ENCODE peak calls at places on chromosomes 1 and 21, in eight cellular contexts. One of them, this sample, is unnamed. For H3K4me1 and H3K36me3, the result is how much of the 10 kb centered on the place peaks cover.

GRCh38 chr1:161201828-161202712 is at the start of gene NDUFS2:
- DNase-seq in psoas muscle: peak
- DNase-seq in NT2/D1: peak
- DNase-seq in heart right ventricle: peak
- DNase-seq in GM23338: peak
- DNase-seq in heart left ventricle: peak
- DNase-seq in cardiac muscle cell: peak
- DNase-seq in lower lobe of right lung: peak
- DNase-seq in this sample: peak

GRCh38 chr1:41673355-41673754 is 188.9 kb upstream of the EDN2 start:
- DNase-seq in psoas muscle: no peak
- DNase-seq in NT2/D1: no peak
- DNase-seq in heart right ventricle: no peak
- DNase-seq in GM23338: no peak
- DNase-seq in heart left ventricle: no peak
- DNase-seq in cardiac muscle cell: no peak
- DNase-seq in lower lobe of right lung: no peak
- DNase-seq in this sample: peak

GRCh38 chr1:90726716-90727480 is 9.8 kb upstream of the BARHL2 start:
- DNase-seq in psoas muscle: no peak
- DNase-seq in NT2/D1: no peak
- DNase-seq in heart right ventricle: no peak
- DNase-seq in GM23338: peak
- DNase-seq in heart left ventricle: no peak
- DNase-seq in cardiac muscle cell: no peak
- DNase-seq in lower lobe of right lung: no peak
- DNase-seq in this sample: no peak

GRCh38 chr1:41037116-41037903 is 15.8 kb upstream of the SLFNL1 start:
- DNase-seq in psoas muscle: no peak
- DNase-seq in NT2/D1: no peak
- DNase-seq in heart right ventricle: no peak
- DNase-seq in GM23338: no peak
- DNase-seq in heart left ventricle: no peak
- DNase-seq in cardiac muscle cell: no peak
- DNase-seq in lower lobe of right lung: no peak
- DNase-seq in this sample: no peak

GRCh38 chr1:39332291-39332690 is 127.8 kb downstream of the MACF1 start:
- DNase-seq in psoas muscle: no peak
- DNase-seq in NT2/D1: no peak
- DNase-seq in heart right ventricle: no peak
- DNase-seq in GM23338: no peak
- DNase-seq in heart left ventricle: no peak
- DNase-seq in cardiac muscle cell: no peak
- DNase-seq in lower lobe of right lung: no peak
- DNase-seq in this sample: no peak

GRCh38 chr1:219039755-219040154 is 133.9 kb upstream of the LYPLAL1 start:
- DNase-seq in psoas muscle: no peak
- DNase-seq in NT2/D1: no peak
- DNase-seq in heart right ventricle: no peak
- DNase-seq in GM23338: no peak
- DNase-seq in heart left ventricle: no peak
- DNase-seq in cardiac muscle cell: no peak
- DNase-seq in lower lobe of right lung: no peak
- DNase-seq in this sample: no peak

GRCh38 chr1:48222501-48223242 is at the start of gene SLC5A9:
- DNase-seq in psoas muscle: no peak
- DNase-seq in NT2/D1: no peak
- DNase-seq in heart right ventricle: no peak
- DNase-seq in GM23338: no peak
- DNase-seq in heart left ventricle: no peak
- DNase-seq in cardiac muscle cell: no peak
- DNase-seq in lower lobe of right lung: no peak
- DNase-seq in this sample: no peak

GRCh38 chr1:201176931-201177330 is 13.7 kb upstream of the IGFN1 start:
- DNase-seq in psoas muscle: peak
- DNase-seq in NT2/D1: no peak
- DNase-seq in heart right ventricle: no peak
- DNase-seq in GM23338: no peak
- DNase-seq in heart left ventricle: no peak
- DNase-seq in cardiac muscle cell: no peak
- DNase-seq in lower lobe of right lung: no peak
- DNase-seq in this sample: peak

GRCh38 chr1:50658421-50659076 is 235.3 kb upstream of the DMRTA2 start:
- DNase-seq in psoas muscle: no peak
- DNase-seq in NT2/D1: no peak
- DNase-seq in heart right ventricle: no peak
- DNase-seq in GM23338: no peak
- DNase-seq in heart left ventricle: no peak
- DNase-seq in cardiac muscle cell: no peak
- DNase-seq in lower lobe of right lung: no peak
- DNase-seq in this sample: no peak

GRCh38 chr21:38840456-38841129 is 34.9 kb downstream of the ETS2 start:
- DNase-seq in psoas muscle: no peak
- DNase-seq in NT2/D1: no peak
- DNase-seq in heart right ventricle: peak
- DNase-seq in GM23338: no peak
- DNase-seq in heart left ventricle: no peak
- DNase-seq in cardiac muscle cell: no peak
- DNase-seq in lower lobe of right lung: no peak
- DNase-seq in this sample: no peak

GRCh38 chr1:94418664-94419655 is 771 bp downstream of the ABCD3 start:
- DNase-seq in psoas muscle: peak
- DNase-seq in NT2/D1: no peak
- DNase-seq in heart right ventricle: peak
- DNase-seq in GM23338: peak
- DNase-seq in heart left ventricle: peak
- DNase-seq in cardiac muscle cell: peak
- DNase-seq in lower lobe of right lung: peak
- DNase-seq in this sample: no peak

DNA sequence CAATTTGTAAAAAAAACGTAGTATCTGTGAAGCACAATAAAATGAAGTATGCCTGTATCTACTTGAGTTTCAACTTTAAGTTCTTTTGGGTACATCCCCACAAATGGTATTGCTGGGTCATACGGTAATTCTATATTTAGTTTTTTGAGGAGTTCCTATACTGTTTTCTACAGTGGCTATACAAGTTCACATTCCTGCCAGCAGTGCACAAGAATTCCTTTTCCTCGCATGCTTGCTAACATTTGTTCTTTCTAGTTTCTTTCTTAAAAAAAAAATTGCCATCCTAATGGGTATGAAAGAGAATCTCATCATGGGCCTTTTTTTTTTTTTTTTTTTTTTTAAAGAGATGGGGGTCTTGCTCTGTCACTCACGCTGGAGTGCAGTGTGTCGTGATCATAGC is 41.9 kb downstream of the UCK2 start:
- DNase-seq in psoas muscle: no peak
- DNase-seq in NT2/D1: no peak
- DNase-seq in heart right ventricle: no peak
- DNase-seq in GM23338: peak
- DNase-seq in heart left ventricle: no peak
- DNase-seq in cardiac muscle cell: no peak
- DNase-seq in lower lobe of right lung: no peak
- DNase-seq in this sample: no peak
- H3K4me1 ChIP-seq in psoas muscle: under half
- H3K4me1 ChIP-seq in NT2/D1: under half
- H3K4me1 ChIP-seq in heart right ventricle: under half
- H3K4me1 ChIP-seq in GM23338: under half
- H3K4me1 ChIP-seq in heart left ventricle: under half
- H3K4me1 ChIP-seq in cardiac muscle cell: under half
- H3K4me1 ChIP-seq in lower lobe of right lung: under half
- H3K4me1 ChIP-seq in this sample: under half

GRCh38 chr1:32192220-32192948 is 8.0 kb upstream of the CCDC28B start:
- DNase-seq in psoas muscle: peak
- DNase-seq in NT2/D1: no peak
- DNase-seq in heart right ventricle: no peak
- DNase-seq in GM23338: no peak
- DNase-seq in heart left ventricle: no peak
- DNase-seq in cardiac muscle cell: no peak
- DNase-seq in lower lobe of right lung: no peak
- DNase-seq in this sample: no peak
- H3K36me3 ChIP-seq in psoas muscle: half or more
- H3K36me3 ChIP-seq in NT2/D1: half or more
- H3K36me3 ChIP-seq in heart right ventricle: under half
- H3K36me3 ChIP-seq in GM23338: half or more
- H3K36me3 ChIP-seq in heart left ventricle: half or more
- H3K36me3 ChIP-seq in cardiac muscle cell: half or more
- H3K36me3 ChIP-seq in lower lobe of right lung: half or more
- H3K36me3 ChIP-seq in this sample: half or more

GRCh38 chr21:16069713-16070112 is 339.9 kb downstream of the USP25 start:
- DNase-seq in psoas muscle: no peak
- DNase-seq in NT2/D1: no peak
- DNase-seq in heart right ventricle: no peak
- DNase-seq in GM23338: no peak
- DNase-seq in heart left ventricle: no peak
- DNase-seq in cardiac muscle cell: no peak
- DNase-seq in lower lobe of right lung: no peak
- DNase-seq in this sample: no peak
- H3K4me3 ChIP-seq in psoas muscle: no peak
- H3K4me3 ChIP-seq in NT2/D1: no peak
- H3K4me3 ChIP-seq in heart right ventricle: no peak
- H3K4me3 ChIP-seq in GM23338: no peak
- H3K4me3 ChIP-seq in heart left ventricle: no peak
- H3K4me3 ChIP-seq in cardiac muscle cell: no peak
- H3K4me3 ChIP-seq in lower lobe of right lung: no peak
- H3K4me3 ChIP-seq in this sample: no peak

GRCh38 chr1:156504062-156504813 is 3.7 kb upstream of the MEF2D start:
- DNase-seq in psoas muscle: no peak
- DNase-seq in NT2/D1: no peak
- DNase-seq in heart right ventricle: no peak
- DNase-seq in GM23338: no peak
- DNase-seq in heart left ventricle: no peak
- DNase-seq in cardiac muscle cell: no peak
- DNase-seq in lower lobe of right lung: no peak
- DNase-seq in this sample: peak
- H3K4me1 ChIP-seq in psoas muscle: under half
- H3K4me1 ChIP-seq in NT2/D1: under half
- H3K4me1 ChIP-seq in heart right ventricle: half or more
- H3K4me1 ChIP-seq in GM23338: under half
- H3K4me1 ChIP-seq in heart left ventricle: half or more
- H3K4me1 ChIP-seq in cardiac muscle cell: half or more
- H3K4me1 ChIP-seq in lower lobe of right lung: half or more
- H3K4me1 ChIP-seq in this sample: half or more

GRCh38 chr1:1788136-1788535 is 9.9 kb upstream of the NADK start:
- DNase-seq in psoas muscle: no peak
- DNase-seq in NT2/D1: no peak
- DNase-seq in heart right ventricle: no peak
- DNase-seq in GM23338: no peak
- DNase-seq in heart left ventricle: no peak
- DNase-seq in cardiac muscle cell: no peak
- DNase-seq in lower lobe of right lung: peak
- DNase-seq in this sample: no peak
- H3K36me3 ChIP-seq in psoas muscle: half or more
- H3K36me3 ChIP-seq in NT2/D1: half or more
- H3K36me3 ChIP-seq in heart right ventricle: under half
- H3K36me3 ChIP-seq in GM23338: half or more
- H3K36me3 ChIP-seq in heart left ventricle: half or more
- H3K36me3 ChIP-seq in cardiac muscle cell: half or more
- H3K36me3 ChIP-seq in lower lobe of right lung: half or more
- H3K36me3 ChIP-seq in this sample: under half

GRCh38 chr1:172148213-172148612 is 272.3 kb upstream of the C1orf105 start:
- DNase-seq in psoas muscle: no peak
- DNase-seq in NT2/D1: no peak
- DNase-seq in heart right ventricle: no peak
- DNase-seq in GM23338: no peak
- DNase-seq in heart left ventricle: no peak
- DNase-seq in cardiac muscle cell: no peak
- DNase-seq in lower lobe of right lung: no peak
- DNase-seq in this sample: no peak

GRCh38 chr1:172146149-172146850 is 274.2 kb upstream of the C1orf105 start:
- DNase-seq in psoas muscle: no peak
- DNase-seq in NT2/D1: no peak
- DNase-seq in heart right ventricle: no peak
- DNase-seq in GM23338: no peak
- DNase-seq in heart left ventricle: no peak
- DNase-seq in cardiac muscle cell: no peak
- DNase-seq in lower lobe of right lung: no peak
- DNase-seq in this sample: no peak

GRCh38 chr1:172145656-172146055 is 274.8 kb upstream of the C1orf105 start:
- DNase-seq in psoas muscle: no peak
- DNase-seq in NT2/D1: no peak
- DNase-seq in heart right ventricle: no peak
- DNase-seq in GM23338: no peak
- DNase-seq in heart left ventricle: no peak
- DNase-seq in cardiac muscle cell: no peak
- DNase-seq in lower lobe of right lung: no peak
- DNase-seq in this sample: no peak

GRCh38 chr1:172147541-172147940 is 272.9 kb upstream of the C1orf105 start:
- DNase-seq in psoas muscle: no peak
- DNase-seq in NT2/D1: no peak
- DNase-seq in heart right ventricle: no peak
- DNase-seq in GM23338: no peak
- DNase-seq in heart left ventricle: no peak
- DNase-seq in cardiac muscle cell: no peak
- DNase-seq in lower lobe of right lung: no peak
- DNase-seq in this sample: no peak

GRCh38 chr1:172149377-172149776 is 271.1 kb upstream of the C1orf105 start:
- DNase-seq in psoas muscle: no peak
- DNase-seq in NT2/D1: no peak
- DNase-seq in heart right ventricle: no peak
- DNase-seq in GM23338: no peak
- DNase-seq in heart left ventricle: no peak
- DNase-seq in cardiac muscle cell: no peak
- DNase-seq in lower lobe of right lung: no peak
- DNase-seq in this sample: no peak
- H3K4me3 ChIP-seq in psoas muscle: no peak
- H3K4me3 ChIP-seq in NT2/D1: no peak
- H3K4me3 ChIP-seq in heart right ventricle: no peak
- H3K4me3 ChIP-seq in GM23338: no peak
- H3K4me3 ChIP-seq in heart left ventricle: no peak
- H3K4me3 ChIP-seq in cardiac muscle cell: no peak
- H3K4me3 ChIP-seq in lower lobe of right lung: no peak
- H3K4me3 ChIP-seq in this sample: no peak